ENCODE peak calls at places on chromosomes 13 and 19, in ten cellular contexts. Z, Q, K, M, X, V, Y, C, H and I are unnamed samples.

GRCh38 chr13:114109646-114110045 is 22.8 kb downstream of the RASA3 start:
- DNase-seq in X (peak), Y (peak), V (peak), H (no peak), K (no peak), C (no peak), Q (no peak), M (no peak), Z (no peak), I (peak)

GRCh38 chr19:18712981-18713380 is 29.5 kb downstream of the CRTC1 start:
- DNase-seq in K (no peak), H (no peak), X (no peak), C (no peak), M (no peak), V (no peak), Y (no peak), Z (no peak), Q (no peak), I (no peak)

GRCh38 chr13:36710396-36710795 is 36.6 kb downstream of the SERTM1 start:
- DNase-seq in V (no peak), H (no peak), M (no peak), C (no peak), Y (no peak), K (no peak), Q (no peak), Z (no peak), X (no peak), I (no peak)

GRCh38 chr19:1610579-1610978 is 5.3 kb upstream of the UQCR11 start:
- DNase-seq in Z (no peak), X (no peak), C (no peak), K (no peak), Y (no peak), Q (no peak), M (no peak), H (no peak), V (no peak), I (no peak)

GRCh38 chr19:4589579-4590410 is 30.3 kb upstream of the SEMA6B start:
- DNase-seq in C (peak), H (no peak), X (no peak), Y (no peak), K (no peak), V (no peak), M (peak), Q (no peak), Z (peak), I (no peak)

GRCh38 chr13:73060251-73061160 is 1.7 kb downstream of the KLF5 start:
- DNase-seq in C (peak), H (no peak), Y (peak), Z (no peak), M (no peak), X (no peak), V (no peak), K (no peak), Q (no peak), I (no peak)

GRCh38 chr19:11138659-11139526 is 16.7 kb downstream of the SPC24 start:
- DNase-seq in C (peak), H (no peak), M (peak), Y (peak), V (no peak), K (no peak), X (peak), Z (peak), Q (peak), I (peak)

GRCh38 chr13:19070398-19070735 is 111.3 kb downstream of the TUBA3C start:
- DNase-seq in Q (no peak), V (no peak), C (no peak), X (no peak), K (no peak), Y (no peak), M (no peak), H (no peak), Z (no peak), I (no peak)

GRCh38 chr13:108629353-108629752 is at the start of gene MYO16:
- DNase-seq in K (no peak), X (no peak), H (no peak), V (no peak), M (no peak), Q (no peak), Z (peak), Y (no peak), C (no peak), I (no peak)

GRCh38 chr13:101949681-101950080 is 452.2 kb downstream of the FGF14 start:
- DNase-seq in V (no peak), C (no peak), H (no peak), Y (no peak), M (no peak), K (no peak), X (no peak), Q (no peak), Z (no peak), I (no peak)

GRCh38 chr19:56748443-56748842 is 76.9 kb upstream of the ZNF835 start:
- DNase-seq in C (no peak), Y (no peak), Z (peak), V (no peak), Q (no peak), X (no peak), K (no peak), M (peak), H (no peak), I (no peak)

GRCh38 chr19:50300814-50301606 is 28.2 kb downstream of the KCNC3 start:
- DNase-seq in Z (no peak), Y (no peak), Q (no peak), X (no peak), V (no peak), K (no peak), C (peak), M (peak), H (peak), I (no peak)

GRCh38 chr19:15563931-15564330 is 51.1 kb upstream of the CYP4F8 start:
- DNase-seq in C (no peak), X (no peak), Y (peak), M (no peak), H (no peak), V (peak), Z (no peak), K (no peak), Q (no peak), I (no peak)

GRCh38 chr19:55486971-55487883 is 1.0 kb upstream of the SSC5D start:
- DNase-seq in M (peak), H (no peak), Z (no peak), C (peak), K (no peak), X (peak), Y (no peak), Q (no peak), V (no peak), I (no peak)

GRCh38 chr19:35531291-35531690 is 2.0 kb upstream of the GAPDHS start:
- DNase-seq in Q (no peak), Y (no peak), K (no peak), V (no peak), H (no peak), Z (no peak), C (no peak), M (no peak), X (no peak), I (no peak)

GRCh38 chr13:32504876-32505275 is 33.7 kb downstream of the N4BP2L2 start:
- DNase-seq in Q (no peak), V (no peak), X (no peak), C (no peak), M (no peak), Y (no peak), H (no peak), Z (no peak), K (no peak), I (no peak)

GRCh38 chr19:19107663-19108062 is 30.6 kb downstream of the TMEM161A start:
- DNase-seq in V (no peak), Z (peak), X (no peak), H (no peak), M (no peak), K (no peak), Y (no peak), C (no peak), Q (no peak), I (no peak)

GRCh38 chr13:80010286-80010831 is 330.6 kb downstream of the SPRY2 start:
- DNase-seq in K (no peak), Q (no peak), C (no peak), X (no peak), H (no peak), Z (no peak), M (no peak), Y (no peak), V (no peak), I (no peak)

GRCh38 chr19:40716031-40716654 is 543 bp downstream of the COQ8B start:
- DNase-seq in V (peak), H (peak), Q (no peak), M (no peak), X (no peak), C (peak), Z (no peak), Y (peak), K (no peak), I (peak)

GRCh38 chr13:30877335-30877734 is 28.7 kb upstream of the MEDAG start:
- DNase-seq in C (peak), V (no peak), H (no peak), X (no peak), Z (no peak), M (no peak), Q (no peak), Y (no peak), K (no peak), I (no peak)

GRCh38 chr19:54465367-54466109 is 2.0 kb upstream of the LENG9 start:
- DNase-seq in X (no peak), V (no peak), Y (peak), K (no peak), C (no peak), Z (peak), M (no peak), H (no peak), Q (no peak), I (peak)

GRCh38 chr13:106738279-106738678 is 170.3 kb upstream of the ARGLU1 start:
- DNase-seq in H (no peak), M (no peak), Y (no peak), X (no peak), C (no peak), V (no peak), K (no peak), Z (peak), Q (no peak), I (no peak)

GRCh38 chr13:42271337-42272114 is 426 bp upstream of the AKAP11 start:
- DNase-seq in C (peak), H (peak), Q (peak), Y (peak), Z (peak), M (peak), V (peak), X (peak), K (peak), I (peak)
- TF ChIP-seq POLR2AphosphoS5 in C (peak), H (peak), Q (peak), Y (peak), Z (peak), M (no peak), V (peak), X (no peak), K (no peak), I (peak)

GRCh38 chr13:20706661-20707060 is 3.2 kb downstream of the IL17D start:
- DNase-seq in Q (no peak), K (no peak), Y (no peak), V (no peak), H (no peak), X (no peak), Z (no peak), M (no peak), C (no peak), I (no peak)

GRCh38 chr13:20702530-20702929 is 969 bp upstream of the IL17D start:
- DNase-seq in K (no peak), M (no peak), X (no peak), H (no peak), Q (no peak), V (no peak), C (peak), Y (no peak), Z (no peak), I (no peak)

GRCh38 chr13:20703785-20704458 is 423 bp downstream of the IL17D start:
- DNase-seq in M (peak), X (peak), C (peak), Z (peak), Q (peak), Y (peak), H (peak), V (peak), K (peak), I (no peak)

GRCh38 chr13:20702945-20703784 is at the start of gene IL17D:
- DNase-seq in V (no peak), M (no peak), Y (peak), H (no peak), K (peak), X (peak), Q (no peak), C (peak), Z (peak), I (no peak)

DNA sequence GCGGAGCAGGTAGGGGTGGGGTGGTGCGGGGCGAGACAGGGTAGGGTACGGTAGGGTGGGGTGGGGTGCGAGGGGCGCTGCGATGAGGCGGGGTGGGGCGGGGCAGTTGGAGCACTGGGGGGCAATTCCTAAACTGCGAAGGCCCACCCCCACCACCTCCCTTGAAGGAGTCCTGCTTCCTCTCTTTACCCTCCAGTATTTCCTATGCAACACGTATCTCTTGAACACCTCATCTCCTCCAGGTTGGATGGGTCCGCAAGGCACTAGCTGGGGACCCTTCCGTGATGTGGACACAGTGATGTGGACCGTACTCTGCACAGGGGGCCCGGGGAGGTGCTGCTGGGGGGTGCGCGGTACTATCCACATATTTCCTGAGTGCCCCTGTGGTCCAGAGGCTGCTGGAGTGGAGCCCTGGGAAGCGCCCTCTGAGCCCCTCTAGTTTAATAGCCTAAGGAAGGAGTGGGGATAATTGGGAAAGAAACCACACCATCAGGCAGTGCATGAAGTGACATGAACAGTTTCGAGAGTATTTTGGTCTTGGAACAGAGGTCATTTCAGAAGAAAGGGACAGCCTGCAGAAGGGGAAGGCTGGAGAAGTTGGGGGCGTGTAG is 1.1 kb downstream of the IL17D start:
- DNase-seq in C (no peak), X (no peak), Q (no peak), K (no peak), Y (no peak), H (no peak), V (no peak), Z (no peak), M (no peak), I (no peak)
- TF ChIP-seq POLR2AphosphoS5 in C (no peak), X (no peak), Q (no peak), K (no peak), Y (no peak), H (no peak), V (no peak), Z (no peak), M (no peak), I (no peak)

DNA sequence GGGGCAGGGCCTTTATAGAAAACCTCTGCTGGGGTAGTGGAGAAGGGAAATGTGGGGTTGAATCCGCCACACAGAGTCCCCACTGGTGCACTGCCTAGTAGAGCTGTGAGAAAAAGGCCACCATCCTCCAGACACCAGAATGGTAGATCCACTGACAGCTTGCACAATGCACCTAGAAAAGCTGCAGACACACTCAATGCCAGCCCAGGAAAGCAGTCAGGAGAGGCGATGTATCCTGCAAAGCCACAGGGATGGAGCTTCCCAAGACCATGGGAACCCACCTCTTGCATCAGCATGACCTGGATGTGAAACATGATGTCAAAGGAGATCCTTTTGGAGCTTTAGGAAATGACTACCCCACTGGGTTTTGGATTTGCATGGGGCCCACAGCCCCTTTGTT is 958.0 kb upstream of the MIR17HG start:
- DNase-seq in X (no peak), Z (no peak), Q (no peak), V (no peak), C (no peak), K (no peak), M (no peak), Y (no peak), H (no peak), I (no peak)
- TF ChIP-seq POLR2AphosphoS5 in X (no peak), Z (no peak), Q (no peak), V (no peak), C (no peak), K (no peak), M (no peak), Y (no peak), H (no peak), I (no peak)

DNA sequence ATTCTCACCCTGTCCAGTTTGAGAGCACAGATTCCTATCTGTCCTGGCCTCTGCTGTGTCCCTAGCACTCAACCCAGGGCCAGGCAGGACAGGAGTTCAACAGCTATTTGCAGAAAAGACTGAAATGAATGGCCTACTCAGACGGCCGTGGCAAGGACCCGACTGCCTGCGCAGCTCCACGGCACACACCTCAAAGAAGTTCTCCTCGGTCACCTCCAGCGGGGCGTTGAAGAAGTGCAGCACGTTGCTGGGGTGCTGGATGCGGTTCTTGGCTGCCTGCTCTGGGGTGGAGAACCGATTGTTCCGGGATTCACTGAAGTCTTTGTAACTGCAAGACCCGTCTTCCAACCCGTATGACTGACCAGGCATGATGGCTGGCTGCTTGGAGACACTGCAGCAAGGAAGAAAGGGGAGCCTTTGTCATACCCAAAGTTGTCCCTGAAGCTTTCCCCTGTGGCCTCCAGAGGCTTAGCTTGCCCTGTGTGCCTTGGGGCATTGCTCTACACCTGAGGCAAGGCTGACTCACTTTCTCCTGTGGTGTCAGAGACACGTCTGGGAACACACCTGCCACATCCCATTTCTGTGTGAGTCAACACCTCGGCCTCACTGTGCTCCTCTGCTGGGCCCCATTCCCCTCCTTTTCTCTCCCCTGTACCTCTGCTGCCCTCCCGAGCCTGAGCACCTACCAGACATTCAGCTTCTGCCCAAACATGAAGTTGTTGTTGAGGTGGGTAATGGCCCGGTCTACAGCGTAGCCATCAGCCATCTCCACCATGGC is 6.8 kb upstream of the ECH1 start:
- DNase-seq in K (no peak), H (peak), C (no peak), Q (peak), M (no peak), X (no peak), Y (peak), Z (no peak), V (no peak), I (no peak)
- TF ChIP-seq POLR2AphosphoS5 in K (peak), H (peak), C (no peak), Q (peak), M (peak), X (no peak), Y (peak), Z (peak), V (no peak), I (peak)

GRCh38 chr19:12953456-12954149 is 3.4 kb downstream of the GADD45GIP1 start:
- DNase-seq in V (no peak), Q (no peak), K (no peak), X (no peak), Z (no peak), Y (no peak), M (no peak), H (no peak), C (no peak), I (no peak)
- TF ChIP-seq POLR2AphosphoS5 in V (no peak), Q (no peak), K (no peak), X (no peak), Z (no peak), Y (no peak), M (no peak), H (peak), C (peak), I (no peak)

DNA sequence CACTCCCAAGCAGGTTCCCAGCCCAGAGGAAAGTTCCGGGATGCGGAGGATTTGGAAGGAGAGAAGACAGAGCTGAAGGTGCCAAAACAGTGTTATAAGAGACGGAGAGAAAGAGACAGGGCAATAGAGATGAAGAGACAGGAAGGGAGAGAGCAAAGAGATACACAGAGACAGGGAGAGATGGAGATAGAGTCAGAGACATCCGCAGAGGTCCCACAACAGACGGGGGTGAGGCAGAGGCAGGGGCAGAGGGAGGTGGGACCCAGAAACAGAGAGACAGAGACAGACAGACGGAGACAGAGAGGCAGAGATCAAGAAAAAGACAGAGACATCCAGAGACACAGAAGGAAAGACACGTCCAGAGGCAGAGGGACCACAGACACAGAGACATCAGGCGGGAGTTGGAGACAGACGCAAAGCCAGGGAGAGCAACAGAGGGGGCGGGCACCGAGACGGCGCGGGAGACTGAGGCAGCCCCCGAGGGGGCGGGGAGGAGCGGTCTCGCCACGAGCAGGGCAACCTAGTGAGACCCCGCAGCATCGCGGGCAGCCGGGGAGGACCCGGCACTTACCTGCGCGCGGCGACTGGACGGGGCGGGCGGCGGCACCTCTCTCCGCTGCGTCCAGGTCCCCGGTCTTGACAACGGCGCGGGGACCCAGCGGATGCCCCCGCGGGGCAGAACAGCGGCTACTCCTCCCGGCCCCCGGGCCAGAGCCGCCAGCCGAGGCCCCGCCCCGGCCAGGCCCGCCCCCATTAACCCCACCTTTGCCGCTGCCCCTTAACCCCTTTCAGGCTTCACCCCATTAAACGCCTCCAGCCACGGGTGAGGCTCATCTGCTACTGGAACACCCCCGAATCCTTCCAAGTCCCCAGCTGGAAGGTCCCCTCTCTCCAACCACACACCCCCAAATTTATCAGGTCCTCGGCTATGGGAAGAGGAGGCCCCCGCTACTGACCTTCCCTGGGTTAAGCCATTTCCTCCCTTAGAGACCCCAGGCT is at the start of gene GPR4:
- DNase-seq in Q (no peak), Y (no peak), V (no peak), C (no peak), K (no peak), Z (peak), H (no peak), X (no peak), M (no peak), I (no peak)
- TF ChIP-seq POLR2AphosphoS5 in Q (no peak), Y (peak), V (no peak), C (peak), K (no peak), Z (no peak), H (no peak), X (no peak), M (no peak), I (no peak)